ENCODE peak calls at places on chromosomes 7 and 10, in seven cellular contexts. W, G, Z, T, P, Q and S are unnamed samples.

GRCh38 chr10:71338728-71339495 is 19.9 kb downstream of the SLC29A3 start:
- DNase-seq in Z (no peak), T (no peak), P (no peak), Q (no peak), W (no peak), G (no peak), S (no peak)

GRCh38 chr10:79348640-79348988 is 1.3 kb downstream of the PPIF start:
- DNase-seq in Z (no peak), W (no peak), G (no peak), T (peak; percentile 5), P (no peak), Q (no peak), S (no peak)

GRCh38 chr7:1940863-1941262 is 270.8 kb downstream of the ELFN1 start:
- DNase-seq in T (no peak), Q (no peak), P (no peak), G (no peak), Z (no peak), W (no peak), S (no peak)

GRCh38 chr7:133773601-133774000 is 353.5 kb upstream of the LRGUK start:
- DNase-seq in G (no peak), T (no peak), P (no peak), Q (no peak), Z (no peak), W (no peak), S (no peak)

GRCh38 chr10:34188221-34188620 is 626.9 kb downstream of the PARD3 start:
- DNase-seq in P (no peak), G (no peak), Q (no peak), T (no peak), W (no peak), Z (no peak), S (no peak)

GRCh38 chr7:81231203-81231922 is 312.5 kb upstream of the SEMA3C start:
- DNase-seq in G (no peak), W (no peak), Z (no peak), T (no peak), P (no peak), Q (no peak), S (no peak)

GRCh38 chr10:67297637-67298181 is 371.9 kb downstream of the LRRTM3 start:
- DNase-seq in Q (no peak), T (no peak), P (no peak), W (no peak), Z (no peak), G (no peak), S (no peak)

GRCh38 chr7:156089222-156089621 is 277.0 kb upstream of the SHH start:
- DNase-seq in Z (no peak), G (no peak), W (no peak), Q (no peak), T (no peak), P (no peak), S (no peak)

GRCh38 chr7:158490171-158490782 is 97.3 kb downstream of the PTPRN2 start:
- DNase-seq in P (no peak), Z (no peak), T (no peak), Q (no peak), G (no peak), W (no peak), S (no peak)

GRCh38 chr7:2821161-2821841 is 22.8 kb downstream of the GNA12 start:
- DNase-seq in G (no peak), Z (no peak), P (peak; percentile 88), T (no peak), W (no peak), Q (peak; percentile 74), S (peak; percentile 95)

GRCh38 chr10:12919574-12919973 is 81.9 kb downstream of the CCDC3 start:
- DNase-seq in P (no peak), G (no peak), Z (no peak), T (no peak), Q (no peak), W (no peak), S (no peak)

GRCh38 chr10:47123889-47124288 is 176.1 kb upstream of the GDF10 start:
- DNase-seq in Q (no peak), W (no peak), Z (no peak), P (no peak), G (no peak), T (no peak), S (no peak)